ENCODE peak calls at places on chromosomes 11 and 22, in six cellular contexts. W is CD4-positive, CD25-positive, alpha-beta regulatory T cell; P is IMR-90; M is GM23338; D is HepG2; V is substantia nigra. N is an unnamed sample.

GRCh38 chr11:106276859-106277436 is 199.5 kb downstream of the AASDHPPT start:
- DNase-seq in W (no peak), D (no peak), V (no peak), M (peak), P (peak), N (no peak)

GRCh38 chr11:35954205-35954604 is 10.3 kb downstream of the LDLRAD3 start:
- DNase-seq in D (no peak), V (no peak), M (no peak), W (no peak), P (no peak), N (no peak)

GRCh38 chr11:123546515-123546914 is 107.9 kb downstream of the SCN3B start:
- DNase-seq in P (peak), V (no peak), D (no peak), M (no peak), W (no peak), N (no peak)

GRCh38 chr22:21937821-21938070 is 14.9 kb downstream of the PPM1F start:
- DNase-seq in M (no peak), W (no peak), D (no peak), P (peak), V (no peak), N (no peak)

GRCh38 chr11:109898592-109898991 is 194.6 kb upstream of the ZC3H12C start:
- DNase-seq in D (no peak), P (no peak), W (no peak), V (no peak), M (no peak), N (no peak)

GRCh38 chr11:69307871-69308381 is 14.0 kb downstream of the MYEOV start:
- DNase-seq in P (no peak), V (no peak), M (no peak), W (no peak), D (no peak), N (no peak)

GRCh38 chr11:134153147-134153905 is 70.4 kb downstream of the NCAPD3 start:
- DNase-seq in W (no peak), V (no peak), D (no peak), P (no peak), M (no peak), N (no peak)

GRCh38 chr11:121561716-121562115 is 108.9 kb upstream of the SORL1-AS1 start:
- DNase-seq in V (no peak), M (no peak), P (no peak), D (peak), W (no peak), N (no peak)

GRCh38 chr22:44876921-44877320 is 124.5 kb downstream of the ARHGAP8 start:
- DNase-seq in P (no peak), W (no peak), D (no peak), V (no peak), M (no peak), N (no peak)

GRCh38 chr11:66211100-66211499 is 57.3 kb upstream of the RAB1B start:
- DNase-seq in P (no peak), W (no peak), V (no peak), M (no peak), D (no peak), N (no peak)

GRCh38 chr11:95095858-95096587 is 6.4 kb downstream of the ENDOD1 start:
- DNase-seq in M (no peak), D (no peak), V (no peak), P (peak), W (peak), N (no peak)

GRCh38 chr22:19429950-19430889 is 1.3 kb downstream of the HIRA start:
- DNase-seq in M (peak), V (no peak), P (peak), D (peak), W (peak), N (peak)

GRCh38 chr11:47592276-47592675 is 1.9 kb downstream of the C1QTNF4 start:
- DNase-seq in V (no peak), W (no peak), M (no peak), D (no peak), P (no peak), N (no peak)

GRCh38 chr11:8838248-8838647 is 72.7 kb upstream of the AKIP1 start:
- DNase-seq in D (no peak), W (no peak), M (no peak), V (no peak), P (peak), N (no peak)

GRCh38 chr11:70244698-70245097 is 25.8 kb upstream of the PPFIA1 start:
- DNase-seq in M (no peak), V (no peak), D (no peak), P (peak), W (no peak), N (no peak)

GRCh38 chr22:27990451-27990840 is 71.4 kb upstream of the PITPNB start:
- DNase-seq in D (no peak), P (no peak), M (no peak), V (no peak), W (no peak), N (no peak)
- H3K27ac ChIP-seq in D (no peak), P (no peak), M (no peak), V (no peak), W (no peak), N (no peak)

DNA sequence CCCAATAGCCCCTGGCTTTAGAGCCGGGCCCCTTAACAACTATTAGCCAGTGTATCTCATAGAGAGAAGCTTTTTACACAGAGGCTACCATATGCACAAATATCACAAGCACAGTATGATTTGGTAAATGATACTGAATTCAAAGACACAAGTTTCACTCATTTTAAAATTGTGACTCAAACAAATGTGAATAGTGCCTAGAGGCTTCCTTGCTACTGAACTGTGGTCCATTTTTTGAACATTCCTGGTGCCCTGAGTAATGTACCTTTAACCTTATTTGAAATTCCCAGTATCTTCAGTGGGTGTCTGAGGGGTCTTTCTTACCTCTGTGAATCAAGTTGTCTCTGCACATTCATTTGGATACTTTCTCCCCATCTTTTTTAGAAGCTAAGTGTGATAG is 156.2 kb downstream of the MAML2 start:
- DNase-seq in P (no peak), V (no peak), D (no peak), W (no peak), M (no peak), N (no peak)
- H3K27ac ChIP-seq in P (no peak), V (no peak), D (no peak), W (no peak), M (no peak), N (no peak)

DNA sequence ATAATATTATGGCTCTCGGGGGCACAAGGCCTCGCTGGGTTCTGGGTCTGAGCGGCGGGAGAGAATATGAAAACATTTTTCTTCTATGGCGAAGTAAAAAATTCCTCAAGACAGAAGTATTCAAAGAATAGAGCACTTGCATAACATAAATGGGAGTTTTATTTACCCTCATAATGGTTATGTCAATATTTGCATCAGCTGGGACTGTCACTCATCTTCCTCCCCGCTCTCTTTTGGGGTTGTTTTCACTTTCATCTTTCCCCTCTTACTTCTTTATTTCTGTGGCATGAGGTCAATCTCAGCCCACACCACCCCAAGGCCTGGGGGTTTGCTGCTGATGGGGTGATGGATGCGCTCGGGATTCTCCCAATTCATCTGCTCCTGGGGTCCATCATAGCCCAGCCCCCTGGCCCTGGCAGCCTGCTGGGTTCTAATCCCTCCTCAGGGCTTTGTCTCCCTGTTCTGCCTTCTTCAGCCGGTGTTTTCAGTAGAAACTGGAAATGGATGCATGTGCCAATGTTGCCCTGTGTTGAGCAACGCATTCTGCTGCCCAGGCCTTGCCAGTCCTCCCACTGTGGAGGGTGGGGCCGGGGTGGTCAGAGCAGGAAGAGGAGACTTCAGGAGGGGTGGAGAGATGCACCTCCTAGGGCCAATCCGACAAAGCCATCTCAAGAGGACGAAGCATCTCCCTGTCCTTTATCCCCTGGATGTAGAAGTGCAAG is 27.8 kb upstream of the ZBTB16 start:
- DNase-seq in M (no peak), W (no peak), V (no peak), P (no peak), D (no peak), N (no peak)
- H3K27ac ChIP-seq in M (no peak), W (no peak), V (no peak), P (no peak), D (no peak), N (no peak)

GRCh38 chr11:46026616-46027293 is 94.5 kb downstream of the PHF21A start:
- DNase-seq in W (no peak), V (no peak), M (no peak), D (no peak), P (peak), N (no peak)
- H3K27ac ChIP-seq in W (no peak), V (no peak), M (no peak), D (no peak), P (peak), N (no peak)

DNA sequence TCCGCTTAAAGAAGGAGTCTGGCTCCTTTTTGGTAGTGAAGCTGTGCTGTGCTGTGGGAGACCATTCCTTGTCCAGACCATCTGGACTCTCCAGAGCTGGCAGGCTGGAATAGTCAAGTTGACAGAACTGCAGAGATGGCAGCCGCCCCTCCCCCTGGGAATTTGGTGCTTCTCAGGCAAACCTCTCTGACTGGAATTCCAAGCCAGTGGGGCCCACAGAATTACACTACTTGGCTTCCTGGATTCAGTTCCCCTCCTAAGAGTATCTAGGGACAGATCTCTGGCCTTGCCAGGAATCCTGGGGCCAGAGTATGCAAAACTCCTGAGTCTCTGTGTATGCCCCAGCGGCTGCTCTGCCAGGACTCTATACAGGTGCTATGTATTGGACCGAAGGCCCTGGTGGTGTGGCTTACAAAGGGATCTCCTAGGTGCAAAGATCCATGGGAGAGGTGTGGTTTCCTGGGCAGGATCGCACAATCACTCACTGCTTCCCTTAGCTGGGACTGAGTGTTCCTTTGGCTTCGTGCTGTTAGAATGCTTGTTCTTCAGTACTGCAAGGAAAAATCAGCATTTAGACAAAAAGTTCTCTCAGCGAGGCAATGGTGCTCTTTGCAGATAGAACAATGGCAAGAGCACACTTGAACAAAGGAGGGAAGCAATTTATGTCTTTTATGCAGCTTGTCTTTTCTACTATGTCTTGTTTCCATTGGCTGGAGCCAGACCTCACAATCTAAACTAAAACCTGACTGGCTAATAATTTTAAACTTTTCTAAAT is 86.8 kb downstream of the PRMT3 start:
- DNase-seq in P (no peak), M (peak), V (no peak), W (no peak), D (no peak), N (no peak)
- H3K27ac ChIP-seq in P (no peak), M (peak), V (peak), W (no peak), D (no peak), N (no peak)

DNA sequence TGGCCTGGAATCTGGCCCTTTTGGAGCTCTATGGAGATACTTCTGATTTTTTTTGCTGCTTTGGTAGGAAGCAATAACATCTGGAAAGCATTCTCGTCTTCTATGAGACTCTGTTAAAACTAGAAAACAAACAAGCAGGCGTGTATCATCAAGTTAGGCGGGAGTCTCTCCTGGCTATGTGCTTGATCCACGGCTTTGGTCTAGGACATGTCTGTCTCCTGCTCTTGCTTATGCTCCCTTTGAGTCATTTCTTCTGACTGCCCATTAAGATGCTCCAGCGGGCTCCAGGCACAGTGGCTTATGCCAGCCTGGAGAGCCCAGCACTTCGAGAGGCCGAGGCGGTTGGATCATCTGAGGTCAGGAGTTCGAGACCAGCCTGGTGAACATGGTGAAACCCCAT is 121.3 kb upstream of the TTC12 start:
- DNase-seq in M (no peak), P (no peak), V (no peak), W (no peak), D (no peak), N (no peak)
- H3K27ac ChIP-seq in M (no peak), P (no peak), V (no peak), W (no peak), D (no peak), N (no peak)

DNA sequence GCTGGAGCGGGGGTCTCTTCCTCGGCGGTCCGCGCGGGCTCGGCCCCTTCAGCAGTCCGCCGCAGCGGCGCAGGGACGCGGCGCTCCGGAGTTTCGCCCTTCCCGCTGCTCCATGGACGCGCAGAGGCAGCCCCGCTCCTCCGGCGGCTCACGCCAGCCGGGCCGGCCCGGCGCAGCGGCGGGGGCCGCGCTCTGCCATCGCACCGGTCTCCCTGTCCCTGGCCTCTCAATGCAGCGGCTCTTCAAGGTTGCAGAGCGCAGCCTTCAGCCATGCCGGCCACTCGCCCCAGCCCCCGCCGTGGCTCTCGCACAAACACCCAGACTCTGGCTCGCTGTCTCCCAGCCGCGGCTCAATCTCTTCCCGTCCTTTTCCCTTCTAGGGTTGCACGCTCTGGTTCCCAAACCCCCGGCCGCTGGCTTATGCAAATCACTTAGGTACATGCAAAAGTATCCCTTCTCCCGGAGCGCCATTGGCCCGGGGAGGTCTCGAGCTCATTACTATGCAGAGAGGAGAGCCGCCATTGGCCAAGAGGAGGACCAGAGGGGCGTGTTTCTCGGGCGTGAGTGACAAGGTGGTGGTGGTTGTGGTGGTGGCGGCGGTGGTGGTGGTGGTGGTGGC is at the start of gene LGR4:
- DNase-seq in V (peak), P (peak), D (peak), W (peak), M (peak), N (peak)
- H3K27ac ChIP-seq in V (peak), P (peak), D (peak), W (no peak), M (peak), N (no peak)

GRCh38 chr22:25566812-25567211 is 2.3 kb downstream of the GRK3 start:
- DNase-seq in V (no peak), W (peak), M (no peak), D (no peak), P (no peak), N (no peak)

GRCh38 chr22:25569983-25570382 is 5.5 kb downstream of the GRK3 start:
- DNase-seq in V (no peak), W (no peak), P (no peak), D (no peak), M (no peak), N (no peak)

GRCh38 chr22:25564320-25564978 is at the start of gene GRK3:
- DNase-seq in M (peak), V (peak), W (peak), P (peak), D (no peak), N (peak)

GRCh38 chr22:25564979-25565677 is 653 bp downstream of the GRK3 start:
- DNase-seq in W (peak), D (no peak), M (peak), V (no peak), P (no peak), N (no peak)

GRCh38 chr22:25567305-25567704 is 2.8 kb downstream of the GRK3 start:
- DNase-seq in M (no peak), W (peak), V (no peak), D (no peak), P (no peak), N (no peak)
- H3K27ac ChIP-seq in M (no peak), W (no peak), V (no peak), D (no peak), P (no peak), N (no peak)

N was measured in CD4-positive, alpha-beta T cell.